ENCODE peak calls at places on chromosomes 7 and 10, in seven cellular contexts. One of them, this sample, is unnamed. For H3K4me1, the result is how much of the 10 kb centered on the place peaks cover.

GRCh38 chr10:114577133-114577532 is 80.9 kb downstream of the ABLIM1 start:
- DNase-seq in gastrocnemius medialis: peak
- DNase-seq in hepatocyte: no peak
- DNase-seq in colonic mucosa: no peak
- DNase-seq in GM23338: no peak
- DNase-seq in ascending aorta: no peak
- DNase-seq in sigmoid colon: no peak
- DNase-seq in this sample: no peak

GRCh38 chr7:7254908-7255307 is 72.6 kb downstream of the C1GALT1 start:
- DNase-seq in sigmoid colon: no peak
- DNase-seq in colonic mucosa: no peak
- DNase-seq in ascending aorta: no peak
- DNase-seq in gastrocnemius medialis: no peak
- DNase-seq in GM23338: no peak
- DNase-seq in hepatocyte: peak
- DNase-seq in this sample: no peak

GRCh38 chr10:100041620-100042019 is 31.9 kb upstream of the DNMBP start:
- DNase-seq in sigmoid colon: no peak
- DNase-seq in GM23338: no peak
- DNase-seq in ascending aorta: no peak
- DNase-seq in hepatocyte: no peak
- DNase-seq in gastrocnemius medialis: no peak
- DNase-seq in colonic mucosa: no peak
- DNase-seq in this sample: no peak

GRCh38 chr10:60495357-60495756 is 105.7 kb upstream of the ANK3 start:
- DNase-seq in hepatocyte: no peak
- DNase-seq in GM23338: no peak
- DNase-seq in ascending aorta: no peak
- DNase-seq in sigmoid colon: no peak
- DNase-seq in colonic mucosa: no peak
- DNase-seq in gastrocnemius medialis: no peak
- DNase-seq in this sample: no peak

GRCh38 chr10:35416628-35417625 is 80.6 kb downstream of the CCNY start:
- DNase-seq in ascending aorta: peak
- DNase-seq in gastrocnemius medialis: no peak
- DNase-seq in GM23338: peak
- DNase-seq in sigmoid colon: peak
- DNase-seq in colonic mucosa: no peak
- DNase-seq in hepatocyte: no peak
- DNase-seq in this sample: no peak

GRCh38 chr7:23234569-23235296 is 11.8 kb upstream of the GPNMB start:
- DNase-seq in colonic mucosa: no peak
- DNase-seq in ascending aorta: no peak
- DNase-seq in sigmoid colon: no peak
- DNase-seq in hepatocyte: no peak
- DNase-seq in GM23338: no peak
- DNase-seq in gastrocnemius medialis: no peak
- DNase-seq in this sample: no peak

GRCh38 chr7:19773361-19773760 is at the start of gene TMEM196:
- DNase-seq in ascending aorta: no peak
- DNase-seq in sigmoid colon: no peak
- DNase-seq in hepatocyte: peak
- DNase-seq in GM23338: peak
- DNase-seq in gastrocnemius medialis: no peak
- DNase-seq in colonic mucosa: no peak
- DNase-seq in this sample: no peak

GRCh38 chr7:70630647-70631457 is 501.1 kb upstream of the GALNT17 start:
- DNase-seq in colonic mucosa: no peak
- DNase-seq in ascending aorta: peak
- DNase-seq in GM23338: no peak
- DNase-seq in sigmoid colon: no peak
- DNase-seq in hepatocyte: peak
- DNase-seq in gastrocnemius medialis: no peak
- DNase-seq in this sample: no peak

GRCh38 chr7:134690016-134690415 is 43.4 kb downstream of the BPGM start:
- DNase-seq in gastrocnemius medialis: no peak
- DNase-seq in hepatocyte: peak
- DNase-seq in GM23338: no peak
- DNase-seq in colonic mucosa: no peak
- DNase-seq in sigmoid colon: no peak
- DNase-seq in ascending aorta: no peak
- DNase-seq in this sample: no peak

GRCh38 chr7:101614939-101615302 is 14.2 kb downstream of the MYL10 start:
- DNase-seq in GM23338: no peak
- DNase-seq in ascending aorta: peak
- DNase-seq in colonic mucosa: peak
- DNase-seq in sigmoid colon: no peak
- DNase-seq in gastrocnemius medialis: no peak
- DNase-seq in hepatocyte: no peak
- DNase-seq in this sample: no peak

GRCh38 chr7:110514973-110515372 is 576.0 kb upstream of the LRRN3 start:
- DNase-seq in GM23338: no peak
- DNase-seq in sigmoid colon: no peak
- DNase-seq in hepatocyte: no peak
- DNase-seq in ascending aorta: no peak
- DNase-seq in colonic mucosa: no peak
- DNase-seq in gastrocnemius medialis: no peak
- DNase-seq in this sample: no peak

GRCh38 chr10:97263971-97264370 is 28.5 kb downstream of the ARHGAP19 start:
- DNase-seq in hepatocyte: no peak
- DNase-seq in GM23338: no peak
- DNase-seq in ascending aorta: no peak
- DNase-seq in gastrocnemius medialis: no peak
- DNase-seq in colonic mucosa: no peak
- DNase-seq in sigmoid colon: no peak
- DNase-seq in this sample: no peak
- TF ChIP-seq CTCF in hepatocyte: no peak
- TF ChIP-seq CTCF in GM23338: no peak
- TF ChIP-seq CTCF in ascending aorta: no peak
- TF ChIP-seq CTCF in gastrocnemius medialis: no peak
- TF ChIP-seq CTCF in colonic mucosa: no peak
- TF ChIP-seq CTCF in sigmoid colon: no peak
- TF ChIP-seq CTCF in this sample: no peak

GRCh38 chr10:24209946-24210491 is 1.1 kb downstream of the KIAA1217 start:
- DNase-seq in colonic mucosa: peak
- DNase-seq in GM23338: no peak
- DNase-seq in gastrocnemius medialis: peak
- DNase-seq in ascending aorta: no peak
- DNase-seq in hepatocyte: peak
- DNase-seq in sigmoid colon: no peak
- DNase-seq in this sample: no peak
- H3K4me1 ChIP-seq in colonic mucosa: under half
- H3K4me1 ChIP-seq in GM23338: half or more
- H3K4me1 ChIP-seq in gastrocnemius medialis: half or more
- H3K4me1 ChIP-seq in ascending aorta: under half
- H3K4me1 ChIP-seq in hepatocyte: under half
- H3K4me1 ChIP-seq in sigmoid colon: under half
- H3K4me1 ChIP-seq in this sample: under half

GRCh38 chr10:13483951-13484350 is 44.9 kb downstream of the BEND7 start:
- DNase-seq in GM23338: no peak
- DNase-seq in colonic mucosa: no peak
- DNase-seq in ascending aorta: no peak
- DNase-seq in sigmoid colon: no peak
- DNase-seq in gastrocnemius medialis: no peak
- DNase-seq in hepatocyte: no peak
- DNase-seq in this sample: no peak
- H3K27ac ChIP-seq in GM23338: no peak
- H3K27ac ChIP-seq in colonic mucosa: no peak
- H3K27ac ChIP-seq in ascending aorta: no peak
- H3K27ac ChIP-seq in sigmoid colon: no peak
- H3K27ac ChIP-seq in gastrocnemius medialis: no peak
- H3K27ac ChIP-seq in hepatocyte: no peak
- H3K27ac ChIP-seq in this sample: no peak

DNA sequence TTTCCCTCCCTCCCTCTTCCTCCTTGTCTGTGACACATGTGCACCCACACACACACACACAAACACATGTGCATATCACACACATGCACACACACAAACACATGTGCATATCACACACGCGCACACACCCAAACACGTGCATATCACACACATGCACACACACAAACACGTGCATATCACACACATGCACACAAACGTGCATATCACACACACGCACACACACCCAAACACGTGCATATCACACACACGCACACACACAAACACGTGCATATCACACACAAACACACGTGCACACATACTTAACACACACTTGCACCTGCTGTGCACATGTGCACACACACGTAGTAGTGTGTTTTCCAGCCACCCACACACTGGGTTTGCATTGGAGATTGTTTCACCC is 29.4 kb upstream of the KNDC1 start:
- DNase-seq in sigmoid colon: peak
- DNase-seq in colonic mucosa: no peak
- DNase-seq in ascending aorta: no peak
- DNase-seq in gastrocnemius medialis: no peak
- DNase-seq in hepatocyte: no peak
- DNase-seq in GM23338: no peak
- DNase-seq in this sample: no peak
- TF ChIP-seq CTCF in sigmoid colon: no peak
- TF ChIP-seq CTCF in colonic mucosa: no peak
- TF ChIP-seq CTCF in ascending aorta: no peak
- TF ChIP-seq CTCF in gastrocnemius medialis: no peak
- TF ChIP-seq CTCF in hepatocyte: no peak
- TF ChIP-seq CTCF in GM23338: no peak
- TF ChIP-seq CTCF in this sample: no peak

GRCh38 chr10:61987951-61988379 is 86.5 kb downstream of the ARID5B start:
- DNase-seq in colonic mucosa: no peak
- DNase-seq in GM23338: no peak
- DNase-seq in ascending aorta: no peak
- DNase-seq in hepatocyte: no peak
- DNase-seq in sigmoid colon: no peak
- DNase-seq in gastrocnemius medialis: no peak
- DNase-seq in this sample: no peak

GRCh38 chr10:61987537-61987936 is 86.0 kb downstream of the ARID5B start:
- DNase-seq in sigmoid colon: no peak
- DNase-seq in hepatocyte: no peak
- DNase-seq in colonic mucosa: no peak
- DNase-seq in gastrocnemius medialis: no peak
- DNase-seq in GM23338: no peak
- DNase-seq in ascending aorta: no peak
- DNase-seq in this sample: no peak

GRCh38 chr10:61992059-61992460 is 90.6 kb downstream of the ARID5B start:
- DNase-seq in colonic mucosa: peak
- DNase-seq in sigmoid colon: no peak
- DNase-seq in gastrocnemius medialis: no peak
- DNase-seq in GM23338: no peak
- DNase-seq in ascending aorta: peak
- DNase-seq in hepatocyte: no peak
- DNase-seq in this sample: no peak

GRCh38 chr10:61990761-61991135 is 89.2 kb downstream of the ARID5B start:
- DNase-seq in hepatocyte: no peak
- DNase-seq in ascending aorta: no peak
- DNase-seq in gastrocnemius medialis: no peak
- DNase-seq in colonic mucosa: no peak
- DNase-seq in GM23338: no peak
- DNase-seq in sigmoid colon: no peak
- DNase-seq in this sample: no peak

DNA sequence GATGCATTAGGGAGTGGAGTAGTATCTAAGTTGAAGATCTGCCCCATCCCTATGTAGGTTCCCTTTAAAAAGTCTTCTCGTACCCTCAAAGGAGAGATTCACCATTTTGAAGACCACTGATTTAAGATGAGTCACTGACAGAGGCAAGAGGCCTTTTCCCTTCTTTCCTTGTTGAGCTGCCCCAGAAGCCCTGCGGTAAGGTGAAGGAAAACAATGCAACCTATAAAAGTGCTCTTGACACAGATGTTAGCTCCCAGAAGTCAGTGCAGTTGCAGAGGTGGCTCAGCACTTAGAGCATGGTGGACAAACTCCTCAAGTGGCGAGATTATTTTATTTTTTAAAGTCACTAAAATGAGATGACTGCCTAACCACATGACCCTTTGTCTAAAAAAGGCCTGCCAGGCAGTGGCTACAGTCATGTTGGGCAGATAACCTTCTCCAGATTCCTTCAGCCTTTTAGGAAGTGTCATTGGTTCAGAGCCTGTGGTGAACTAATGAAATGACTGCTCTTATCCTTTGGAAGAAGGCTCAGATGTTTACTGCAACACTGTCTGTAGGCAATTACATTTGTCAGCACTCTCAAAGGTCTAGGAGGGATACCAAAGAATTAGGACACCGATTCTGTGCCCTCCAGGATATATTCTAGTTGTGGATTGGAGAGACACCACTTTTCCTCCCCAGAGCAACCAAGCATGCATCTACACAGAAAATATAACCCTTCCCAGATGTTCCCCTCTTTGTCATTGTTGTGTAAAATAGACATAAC is 88.7 kb downstream of the ARID5B start:
- DNase-seq in hepatocyte: no peak
- DNase-seq in GM23338: no peak
- DNase-seq in sigmoid colon: no peak
- DNase-seq in colonic mucosa: no peak
- DNase-seq in ascending aorta: no peak
- DNase-seq in gastrocnemius medialis: no peak
- DNase-seq in this sample: no peak
- H3K4me1 ChIP-seq in hepatocyte: under half
- H3K4me1 ChIP-seq in GM23338: half or more
- H3K4me1 ChIP-seq in sigmoid colon: half or more
- H3K4me1 ChIP-seq in colonic mucosa: under half
- H3K4me1 ChIP-seq in ascending aorta: under half
- H3K4me1 ChIP-seq in gastrocnemius medialis: under half
- H3K4me1 ChIP-seq in this sample: under half

GRCh38 chr10:72226418-72227027 is 10.4 kb upstream of the ASCC1 start:
- DNase-seq in gastrocnemius medialis: no peak
- DNase-seq in colonic mucosa: no peak
- DNase-seq in GM23338: no peak
- DNase-seq in ascending aorta: no peak
- DNase-seq in sigmoid colon: peak
- DNase-seq in hepatocyte: no peak
- DNase-seq in this sample: no peak

GRCh38 chr10:72220637-72221036 is 4.6 kb upstream of the ASCC1 start:
- DNase-seq in hepatocyte: no peak
- DNase-seq in sigmoid colon: no peak
- DNase-seq in gastrocnemius medialis: no peak
- DNase-seq in GM23338: no peak
- DNase-seq in colonic mucosa: no peak
- DNase-seq in ascending aorta: no peak
- DNase-seq in this sample: no peak

GRCh38 chr10:72227826-72228225 is 11.8 kb upstream of the ASCC1 start:
- DNase-seq in ascending aorta: no peak
- DNase-seq in GM23338: no peak
- DNase-seq in colonic mucosa: no peak
- DNase-seq in gastrocnemius medialis: no peak
- DNase-seq in sigmoid colon: peak
- DNase-seq in hepatocyte: no peak
- DNase-seq in this sample: no peak

GRCh38 chr10:72221278-72221677 is 5.2 kb upstream of the ASCC1 start:
- DNase-seq in colonic mucosa: no peak
- DNase-seq in ascending aorta: no peak
- DNase-seq in GM23338: no peak
- DNase-seq in sigmoid colon: peak
- DNase-seq in hepatocyte: no peak
- DNase-seq in gastrocnemius medialis: no peak
- DNase-seq in this sample: no peak

DNA sequence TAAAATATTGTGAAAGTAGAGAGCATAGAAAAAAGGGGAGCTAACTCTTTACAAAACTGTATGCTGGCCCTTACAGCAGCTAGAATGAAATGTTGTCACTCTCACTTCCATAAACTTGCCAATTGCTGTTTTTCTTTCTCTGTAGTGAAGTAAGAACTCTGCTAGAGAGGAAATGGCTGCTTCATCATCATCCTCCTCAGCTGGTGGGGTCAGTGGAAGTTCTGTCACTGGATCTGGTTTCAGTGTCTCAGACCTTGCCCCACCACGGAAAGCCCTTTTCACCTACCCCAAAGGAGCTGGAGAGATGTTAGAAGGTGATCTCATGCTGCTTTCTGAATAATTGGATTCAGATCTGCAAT is 7.6 kb upstream of the ASCC1 start:
- DNase-seq in sigmoid colon: peak
- DNase-seq in gastrocnemius medialis: peak
- DNase-seq in ascending aorta: peak
- DNase-seq in hepatocyte: no peak
- DNase-seq in colonic mucosa: no peak
- DNase-seq in GM23338: no peak
- DNase-seq in this sample: no peak
- H3K27ac ChIP-seq in sigmoid colon: peak
- H3K27ac ChIP-seq in gastrocnemius medialis: peak
- H3K27ac ChIP-seq in ascending aorta: peak
- H3K27ac ChIP-seq in hepatocyte: no peak
- H3K27ac ChIP-seq in colonic mucosa: no peak
- H3K27ac ChIP-seq in GM23338: no peak
- H3K27ac ChIP-seq in this sample: peak